ENCODE peak calls at places on chromosomes 13 and 19, in four cellular contexts. Z is heart right ventricle, D is heart left ventricle, P is psoas muscle. Y is an unnamed sample. For H3K4me1, the result is how much of the 10 kb centered on the place peaks cover.

GRCh38 chr13:31862828-31863227 is 123.5 kb downstream of the RXFP2 start:
- DNase-seq in Z (no peak), D (no peak), P (no peak), Y (no peak)

GRCh38 chr13:110045202-110045601 is 258.8 kb upstream of the IRS2 start:
- DNase-seq in D (no peak), Z (no peak), P (no peak), Y (no peak)

GRCh38 chr13:66624302-66624701 is 605.8 kb downstream of the PCDH9 start:
- DNase-seq in Z (no peak), D (no peak), P (no peak), Y (no peak)

GRCh38 chr13:99585609-99586008 is 84.3 kb downstream of the TM9SF2 start:
- DNase-seq in Z (no peak), D (no peak), P (no peak), Y (no peak)

GRCh38 chr13:20053891-20054290 is 95.4 kb downstream of the ZMYM2 start:
- DNase-seq in P (no peak), D (no peak), Z (no peak), Y (no peak)

GRCh38 chr13:38417727-38418126 is 68.1 kb downstream of the UFM1 start:
- DNase-seq in Z (no peak), P (no peak), D (no peak), Y (no peak)

GRCh38 chr13:34682406-34682805 is 259.7 kb upstream of the NBEA start:
- DNase-seq in P (no peak), D (no peak), Z (no peak), Y (no peak)

GRCh38 chr19:17332677-17333581 is 1.7 kb downstream of the ANO8 start:
- DNase-seq in P (no peak), Z (no peak), D (no peak), Y (no peak)

GRCh38 chr19:4456843-4457653 is 546 bp downstream of the UBXN6 start:
- DNase-seq in D (peak), Z (peak), P (peak), Y (no peak)

GRCh38 chr13:32019612-32020233 is 11.9 kb upstream of the FRY start:
- DNase-seq in D (peak), P (no peak), Z (peak), Y (no peak)

GRCh38 chr19:4437103-4437502 is 20.5 kb downstream of the UBXN6 start:
- DNase-seq in Z (no peak), P (no peak), D (no peak), Y (no peak)

GRCh38 chr19:495440-496332 is 600 bp upstream of the MADCAM1 start:
- DNase-seq in P (peak), D (no peak), Z (no peak), Y (no peak)

GRCh38 chr19:343941-344624 is 513 bp downstream of the MIER2 start:
- DNase-seq in P (peak), Z (no peak), D (no peak), Y (no peak)

GRCh38 chr13:34833562-34834182 is 108.4 kb upstream of the NBEA start:
- DNase-seq in P (no peak), D (no peak), Z (no peak), Y (no peak)

GRCh38 chr13:110376120-110376519 is 69.0 kb downstream of the COL4A2 start:
- DNase-seq in Z (no peak), D (no peak), P (no peak), Y (no peak)

GRCh38 chr19:6219592-6220290 is 60.0 kb downstream of the MLLT1 start:
- DNase-seq in P (no peak), D (no peak), Z (no peak), Y (no peak)

GRCh38 chr19:35031072-35031881 is 1.0 kb downstream of the SCN1B start:
- DNase-seq in P (peak), D (peak), Z (no peak), Y (peak)

GRCh38 chr19:45087531-45087930 is 5.4 kb upstream of the PPP1R37 start:
- DNase-seq in P (no peak), D (no peak), Z (no peak), Y (no peak)

GRCh38 chr13:68697551-68697950 is 1410.1 kb upstream of the ATXN8OS start:
- DNase-seq in D (no peak), P (no peak), Z (no peak), Y (no peak)

GRCh38 chr19:58218899-58219298 is 9.8 kb upstream of the ZNF544 start:
- DNase-seq in P (no peak), Z (no peak), D (no peak), Y (no peak)

GRCh38 chr13:97262058-97262457 is 39.9 kb downstream of the MBNL2 start:
- DNase-seq in Z (no peak), P (peak), D (no peak), Y (no peak)
- H3K4me1 ChIP-seq in Z (half or more), P (half or more), D (half or more), Y (half or more)

DNA sequence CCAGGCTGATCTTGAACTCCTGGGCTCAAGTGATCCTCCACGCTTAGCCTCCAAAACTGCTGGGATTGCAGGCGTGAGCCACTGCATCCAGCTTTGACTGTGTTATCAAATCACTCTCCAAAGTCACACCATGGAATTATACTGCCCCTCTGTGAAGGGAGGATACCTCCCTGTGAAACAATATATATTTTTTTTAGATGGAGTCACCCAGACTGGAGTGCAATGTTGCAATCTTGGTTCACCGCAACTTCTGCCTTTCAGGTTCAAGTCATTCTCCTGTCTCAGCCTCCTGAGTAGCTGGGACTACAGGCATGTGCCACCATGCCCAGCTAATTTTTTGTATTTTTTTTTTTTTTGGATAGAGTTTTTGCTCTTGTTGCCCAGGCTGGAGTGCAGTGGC is 7.7 kb downstream of the TYK2 start:
- DNase-seq in Z (no peak), P (no peak), D (no peak), Y (no peak)
- TF ChIP-seq CTCF in Z (no peak), P (no peak), D (no peak), Y (no peak)

GRCh38 chr19:13090511-13091231 is 12.0 kb downstream of the LYL1 start:
- DNase-seq in D (no peak), P (no peak), Z (no peak), Y (no peak)

GRCh38 chr19:13089857-13090507 is 12.7 kb downstream of the LYL1 start:
- DNase-seq in P (no peak), Z (no peak), D (no peak), Y (no peak)

GRCh38 chr19:13087295-13087694 is 15.4 kb downstream of the LYL1 start:
- DNase-seq in D (no peak), Z (no peak), P (no peak), Y (no peak)

GRCh38 chr19:13087795-13088537 is 14.7 kb downstream of the LYL1 start:
- DNase-seq in D (no peak), Z (no peak), P (no peak), Y (no peak)

GRCh38 chr19:13089139-13089856 is 13.4 kb downstream of the LYL1 start:
- DNase-seq in D (no peak), Z (no peak), P (no peak), Y (no peak)
- H3K27ac ChIP-seq in D (peak), Z (peak), P (peak), Y (peak)

GRCh38 chr13:114313061-114313860 is 1.0 kb upstream of the CHAMP1 start:
- DNase-seq in Z (no peak), D (no peak), P (no peak), Y (no peak)

GRCh38 chr13:114311908-114312307 is 2.4 kb upstream of the CHAMP1 start:
- DNase-seq in D (no peak), Z (no peak), P (no peak), Y (no peak)

GRCh38 chr13:114314074-114314912 is at the start of gene CHAMP1:
- DNase-seq in D (peak), Z (peak), P (peak), Y (peak)

GRCh38 chr13:114318624-114319023 is 4.3 kb downstream of the CHAMP1 start:
- DNase-seq in P (no peak), Z (no peak), D (no peak), Y (no peak)

DNA sequence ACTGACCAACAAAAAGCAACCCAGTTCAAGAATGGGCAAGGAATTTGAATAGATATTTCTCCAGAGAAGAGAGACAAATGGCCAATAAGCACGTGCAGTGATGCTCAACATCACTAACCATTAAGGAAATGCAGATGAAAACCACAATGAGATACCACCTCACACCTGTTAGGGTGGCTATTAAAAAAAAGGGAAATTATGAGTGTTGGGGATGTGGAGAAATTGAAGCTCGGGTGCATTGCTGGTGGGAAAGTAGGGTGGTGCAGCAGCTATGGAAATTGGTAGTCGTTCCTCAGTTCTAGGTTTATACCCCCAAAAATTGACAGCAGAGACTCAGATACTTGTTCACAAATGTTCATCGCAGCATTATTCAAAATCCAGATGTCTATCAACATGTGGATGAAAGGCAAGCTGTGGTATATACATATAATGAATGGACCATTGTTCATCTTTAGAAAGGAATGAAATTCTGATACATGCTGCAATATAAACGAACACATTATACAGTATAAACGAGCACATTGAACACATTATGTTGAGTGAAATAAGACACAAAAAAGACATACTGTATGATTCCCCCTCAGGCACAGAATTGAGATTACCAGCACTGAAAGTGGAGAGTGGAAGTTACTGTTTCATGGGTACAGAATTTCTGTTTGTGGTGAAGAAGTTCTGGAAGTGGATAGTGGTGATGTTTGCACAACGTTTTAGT is 927 bp downstream of the CHAMP1 start:
- DNase-seq in P (no peak), Z (no peak), D (no peak), Y (no peak)
- H3K4me1 ChIP-seq in P (under half), Z (half or more), D (under half), Y (half or more)

DNA sequence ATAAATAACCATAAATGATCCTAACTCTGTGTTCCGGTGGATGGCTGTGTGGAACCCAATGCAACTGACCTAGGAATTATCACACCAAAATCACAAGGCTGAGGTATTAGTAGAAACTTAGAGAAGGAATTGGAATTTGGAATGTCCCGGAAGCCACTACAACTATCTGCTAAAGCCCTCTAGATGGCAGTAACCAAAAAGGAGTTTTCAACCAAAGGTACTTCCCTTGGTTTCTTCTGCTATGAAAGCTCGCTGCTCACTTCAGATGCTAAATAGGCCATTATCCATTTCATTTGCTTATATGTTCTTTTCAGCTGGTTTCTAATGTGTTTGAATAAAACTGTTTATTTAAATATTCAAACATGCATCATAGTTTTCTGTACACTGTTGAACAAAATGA is 1589.1 kb upstream of the SPRY2 start:
- DNase-seq in P (no peak), D (no peak), Z (no peak), Y (no peak)
- TF ChIP-seq CTCF in P (no peak), D (no peak), Z (no peak), Y (peak)

GRCh38 chr19:56971230-56971629 is 130.7 kb upstream of the PEG3 start:
- DNase-seq in P (no peak), D (no peak), Z (no peak), Y (no peak)

GRCh38 chr19:56974554-56975207 is 134.2 kb upstream of the PEG3 start:
- DNase-seq in D (no peak), P (no peak), Z (no peak), Y (no peak)

GRCh38 chr19:56973713-56974553 is 133.4 kb upstream of the PEG3 start:
- DNase-seq in P (no peak), Z (no peak), D (no peak), Y (no peak)

GRCh38 chr19:56969726-56970125 is 129.2 kb upstream of the PEG3 start:
- DNase-seq in D (no peak), Z (no peak), P (no peak), Y (no peak)

DNA sequence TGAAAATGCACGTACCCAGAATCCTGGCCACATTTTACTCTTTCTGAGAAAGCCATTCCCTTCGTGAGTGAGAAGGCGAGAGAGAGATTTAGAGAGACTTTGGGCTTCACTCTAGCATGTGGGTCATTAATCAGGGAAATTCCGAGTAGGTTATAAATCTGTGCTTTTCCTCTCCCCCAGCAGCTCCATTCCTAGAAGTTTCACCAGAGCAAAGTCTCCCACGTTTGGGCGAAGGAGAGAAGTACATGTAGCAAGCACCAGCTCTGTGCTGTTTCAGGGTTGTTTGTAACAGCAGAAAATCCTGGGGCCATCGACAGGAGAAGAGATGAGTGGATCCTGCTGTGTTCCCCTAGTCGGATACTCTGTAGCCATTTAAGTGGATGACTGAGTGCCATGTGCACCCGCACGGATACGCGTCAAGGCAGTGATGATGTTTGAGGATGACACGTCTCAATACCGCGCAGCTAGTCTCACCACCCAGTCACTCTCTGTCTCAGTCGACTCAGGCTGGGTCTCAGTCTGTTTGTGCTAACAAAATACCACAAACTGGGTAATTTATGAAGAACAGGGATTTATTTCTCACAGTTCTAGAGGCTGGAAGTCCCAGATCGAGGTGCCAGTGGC is 131.9 kb upstream of the PEG3 start:
- DNase-seq in D (no peak), Z (no peak), P (no peak), Y (no peak)
- H3K27ac ChIP-seq in D (no peak), Z (no peak), P (no peak), Y (no peak)

GRCh38 chr19:1850809-1851544 is 2.7 kb upstream of the REXO1 start:
- DNase-seq in D (no peak), P (peak), Z (no peak), Y (no peak)
- H3K4me1 ChIP-seq in D (under half), P (under half), Z (half or more), Y (under half)

DNA sequence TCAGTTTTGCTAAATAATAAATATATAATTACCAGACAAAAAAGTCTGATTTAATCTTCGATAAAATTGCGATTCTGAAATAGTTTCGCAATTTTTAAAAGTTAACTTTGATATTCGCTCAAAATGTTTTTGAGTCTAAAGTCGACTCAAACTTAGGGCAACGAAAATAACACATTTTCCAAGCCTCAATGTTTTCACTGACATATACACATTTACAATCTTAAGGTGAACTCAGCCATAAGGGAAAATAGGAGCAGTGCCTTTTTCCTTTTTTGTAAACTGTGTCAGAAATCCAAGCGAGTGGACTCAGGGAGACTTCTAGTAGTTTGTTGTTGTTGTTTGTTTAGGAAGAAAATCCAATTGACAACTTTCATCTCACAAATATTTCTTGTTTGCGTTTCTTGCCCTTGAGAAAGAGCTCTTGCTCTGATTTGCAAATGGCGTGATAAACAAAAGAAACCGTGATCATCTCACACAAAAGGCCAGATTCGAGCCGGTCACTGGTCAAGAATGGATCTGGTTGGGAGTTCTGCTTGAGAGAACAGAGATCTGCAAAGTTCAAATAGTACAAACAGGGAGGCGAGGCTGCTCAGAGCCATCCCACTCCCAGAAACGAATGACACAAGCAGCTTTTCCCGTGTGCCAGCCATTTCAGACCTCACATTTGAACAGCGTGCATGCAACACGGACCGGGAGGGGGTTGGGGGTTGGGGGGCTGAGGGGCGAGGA is 2.1 kb downstream of the SOX21 start:
- DNase-seq in Z (no peak), D (no peak), P (no peak), Y (no peak)
- TF ChIP-seq CTCF in Z (no peak), D (no peak), P (no peak), Y (no peak)

DNA sequence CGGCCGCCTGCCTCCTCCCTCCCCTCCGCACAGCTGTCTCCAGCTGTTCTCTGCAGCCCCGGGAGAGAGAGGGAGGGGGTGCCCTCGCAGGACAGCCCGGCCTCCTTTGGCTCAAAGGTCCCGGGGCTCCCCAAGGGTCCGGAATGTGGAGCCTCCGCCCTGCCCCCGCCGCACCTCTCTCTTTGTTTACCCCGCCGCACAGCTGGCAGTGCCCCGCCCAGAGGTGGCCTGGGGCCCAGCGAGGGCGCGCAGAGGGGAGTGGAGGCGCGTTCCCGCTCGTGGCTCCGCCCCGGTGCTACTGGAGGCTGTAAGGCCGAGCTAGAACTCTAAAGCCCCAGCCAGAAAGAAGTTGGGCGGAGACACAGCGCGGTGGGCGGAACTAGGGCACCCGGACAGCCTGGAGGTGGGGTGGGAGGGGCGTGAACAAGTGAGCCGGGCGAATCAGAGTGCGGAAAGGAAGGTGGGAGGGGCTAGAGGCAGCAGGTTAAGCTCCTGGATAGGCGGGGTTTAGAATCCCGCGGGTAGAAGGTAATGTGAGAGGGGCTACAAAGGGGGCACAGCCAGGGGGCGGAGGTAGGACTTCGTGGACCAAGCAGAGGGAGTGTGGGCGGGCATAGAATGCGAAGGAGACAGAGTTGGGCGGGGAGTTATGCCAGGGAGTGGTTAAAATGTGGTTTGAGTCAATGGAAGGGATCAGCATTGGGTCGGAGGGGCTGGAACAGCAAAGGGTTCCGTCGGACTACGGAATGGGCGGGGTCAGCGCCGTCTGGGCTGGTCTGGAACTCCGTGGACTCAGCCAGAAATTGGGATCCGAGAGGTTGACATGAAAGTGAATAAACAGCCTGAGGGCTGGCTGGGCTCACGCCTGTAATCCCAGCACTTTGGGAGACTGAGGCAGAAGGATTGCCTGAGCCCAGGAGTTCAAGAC is 2.8 kb downstream of the LTBP4 start:
- DNase-seq in Z (peak), P (peak), D (peak), Y (peak)
- H3K27ac ChIP-seq in Z (peak), P (peak), D (peak), Y (peak)

GRCh38 chr13:47408546-47409319 is 511.9 kb upstream of the HTR2A start:
- DNase-seq in D (no peak), Z (no peak), P (no peak), Y (no peak)
- H3K4me1 ChIP-seq in D (under half), Z (under half), P (under half), Y (under half)

Y was measured in tibial artery.